ENCODE peak calls at places on chromosome 17, in nine cellular contexts. E is MCF 10A; A is breast epithelium; C is NCI-H524; I is GM12891; P is NCI-H187; F is spleen; U is hepatic stellate cell; J is stimulated activated CD4-positive, alpha-beta T cell treated with anti-CD3 and anti-CD28 coated beads, Interleukin-2, amount 100 ng/mL, for 4 hours. T is an unnamed sample.

GRCh38 chr17:60322056-60322387 is 69.9 kb downstream of the USP32 start:
- DNase-seq in E (no peak), A (no peak), C (no peak), I (no peak), P (no peak), F (no peak), U (no peak), J (no peak), T (no peak)

GRCh38 chr17:12133183-12133582 is 112.5 kb downstream of the MAP2K4 start:
- DNase-seq in E (no peak), A (no peak), C (no peak), I (no peak), P (no peak), F (no peak), U (no peak), J (no peak), T (no peak)

GRCh38 chr17:41654134-41654907 is 29.9 kb upstream of the KRT17 start:
- DNase-seq in E (peak), A (peak), C (no peak), I (no peak), P (no peak), F (peak), U (no peak), J (no peak), T (no peak)

GRCh38 chr17:81807839-81808238 is 3.9 kb downstream of the GCGR start:
- DNase-seq in E (no peak), A (no peak), C (no peak), I (no peak), P (no peak), F (no peak), U (no peak), J (no peak), T (no peak)

GRCh38 chr17:6098466-6099180 is 28.4 kb downstream of the WSCD1 start:
- DNase-seq in E (no peak), A (peak), C (peak), I (no peak), P (no peak), F (peak), U (no peak), J (no peak), T (no peak)

GRCh38 chr17:55454906-55455474 is 33.4 kb upstream of the MMD start:
- DNase-seq in E (peak), A (no peak), C (peak), I (no peak), P (no peak), F (no peak), U (no peak), J (no peak), T (no peak)

GRCh38 chr17:45374501-45374900 is 57.7 kb upstream of the MAP3K14 start:
- DNase-seq in E (no peak), A (no peak), C (no peak), I (no peak), P (no peak), F (no peak), U (no peak), J (no peak), T (no peak)

GRCh38 chr17:10702574-10702973 is 5.2 kb downstream of the ADPRM start:
- DNase-seq in E (no peak), A (no peak), C (peak), I (no peak), P (no peak), F (no peak), U (peak), J (no peak), T (no peak)

GRCh38 chr17:79840204-79840988 is 1.2 kb upstream of the CBX4 start:
- DNase-seq in E (peak), A (no peak), C (peak), I (no peak), P (no peak), F (peak), U (no peak), J (no peak), T (peak)

GRCh38 chr17:70499067-70499786 is 329.9 kb downstream of the KCNJ2 start:
- DNase-seq in E (no peak), A (no peak), C (no peak), I (no peak), P (no peak), F (no peak), U (no peak), J (no peak), T (no peak)